ENCODE peak calls at places on chromosomes 2 and 18, in ten cellular contexts. W is keratinocyte, P is spleen, X is Panc1, L is tibial artery, Q is cardiac muscle cell, B is left ventricle myocardium inferior, F is HepG2, T is psoas muscle, A is Peyer's patch. S is an unnamed sample. For H3K4me1, the result is how much of the 10 kb centered on the place peaks cover.

GRCh38 chr2:240685771-240686371 is 3.2 kb upstream of the AQP12B start:
- DNase-seq in W (no peak), P (no peak), X (no peak), L (no peak), Q (no peak), B (no peak), F (no peak), T (no peak), A (peak), S (peak)

GRCh38 chr18:5197032-5197434 is at the start of gene AKAIN1:
- DNase-seq in W (no peak), P (no peak), X (no peak), L (no peak), Q (peak), B (peak), F (peak), T (no peak), A (no peak), S (peak)

GRCh38 chr2:29113027-29113686 is 2.1 kb upstream of the CLIP4 start:
- DNase-seq in W (no peak), P (no peak), X (no peak), L (no peak), Q (peak), B (no peak), F (peak), T (no peak), A (no peak), S (no peak)

GRCh38 chr18:38612904-38613303 is 1047.3 kb upstream of the CELF4 start:
- DNase-seq in W (no peak), P (no peak), X (no peak), L (no peak), Q (no peak), B (no peak), F (no peak), T (no peak), A (no peak), S (no peak)

GRCh38 chr2:100214265-100214961 is 72.0 kb upstream of the AFF3 start:
- DNase-seq in W (no peak), P (no peak), X (no peak), L (peak), Q (no peak), B (peak), F (peak), T (no peak), A (peak), S (no peak)

GRCh38 chr2:151774506-151774905 is 40.2 kb upstream of the NEB start:
- DNase-seq in W (no peak), P (no peak), X (no peak), L (no peak), Q (no peak), B (no peak), F (no peak), T (no peak), A (no peak), S (no peak)

GRCh38 chr2:50546790-50547189 is 485.1 kb downstream of the NRXN1 start:
- DNase-seq in W (peak), P (no peak), X (no peak), L (no peak), Q (no peak), B (no peak), F (no peak), T (no peak), A (no peak), S (no peak)

GRCh38 chr18:75659535-75660023 is 232.1 kb upstream of the SMIM21 start:
- DNase-seq in W (no peak), P (no peak), X (no peak), L (no peak), Q (no peak), B (no peak), F (no peak), T (no peak), A (no peak), S (no peak)

GRCh38 chr2:67516899-67517530 is 119.9 kb downstream of the ETAA1 start:
- DNase-seq in W (no peak), P (no peak), X (no peak), L (no peak), Q (no peak), B (no peak), F (no peak), T (no peak), A (no peak), S (no peak)

GRCh38 chr18:44474067-44474411 is 206.6 kb upstream of the SETBP1 start:
- DNase-seq in W (no peak), P (no peak), X (no peak), L (no peak), Q (no peak), B (no peak), F (no peak), T (no peak), A (no peak), S (no peak)

GRCh38 chr2:37020212-37020886 is 54.0 kb upstream of the STRN start:
- DNase-seq in W (no peak), P (no peak), X (no peak), L (peak), Q (peak), B (peak), F (no peak), T (peak), A (no peak), S (peak)

GRCh38 chr2:71936076-71937030 is 211.3 kb downstream of the CYP26B1 start:
- DNase-seq in W (no peak), P (no peak), X (no peak), L (no peak), Q (no peak), B (no peak), F (no peak), T (no peak), A (no peak), S (no peak)

GRCh38 chr2:152415811-152416210 is 80.8 kb downstream of the FMNL2 start:
- DNase-seq in W (no peak), P (no peak), X (no peak), L (no peak), Q (no peak), B (no peak), F (no peak), T (no peak), A (no peak), S (no peak)

GRCh38 chr2:138922973-138923563 is 142.9 kb upstream of the NXPH2 start:
- DNase-seq in W (no peak), P (no peak), X (peak), L (no peak), Q (peak), B (no peak), F (peak), T (no peak), A (no peak), S (no peak)

GRCh38 chr2:113406114-113406513 is 31.4 kb upstream of the ZNG1B start:
- DNase-seq in W (no peak), P (peak), X (no peak), L (no peak), Q (peak), B (no peak), F (no peak), T (no peak), A (no peak), S (no peak)

GRCh38 chr18:37565138-37565984 is at the start of gene CELF4:
- DNase-seq in W (no peak), P (peak), X (no peak), L (no peak), Q (peak), B (no peak), F (no peak), T (no peak), A (no peak), S (peak)

GRCh38 chr2:181656450-181657261 is at the start of gene CERKL:
- DNase-seq in W (no peak), P (peak), X (no peak), L (no peak), Q (peak), B (peak), F (no peak), T (peak), A (peak), S (peak)

GRCh38 chr2:54724560-54725342 is 1.3 kb downstream of the EML6 start:
- DNase-seq in W (no peak), P (peak), X (no peak), L (no peak), Q (peak), B (peak), F (no peak), T (peak), A (peak), S (peak)

GRCh38 chr18:78762753-78763152 is 216.9 kb upstream of the SALL3 start:
- DNase-seq in W (no peak), P (peak), X (no peak), L (no peak), Q (no peak), B (no peak), F (no peak), T (no peak), A (no peak), S (no peak)

GRCh38 chr2:111665551-111666116 is 218.4 kb downstream of the ANAPC1 start:
- DNase-seq in W (no peak), P (no peak), X (no peak), L (no peak), Q (no peak), B (no peak), F (no peak), T (no peak), A (no peak), S (no peak)

GRCh38 chr2:46131-46470 is 204 bp downstream of the FAM110C start:
- DNase-seq in W (no peak), P (no peak), X (no peak), L (no peak), Q (no peak), B (no peak), F (no peak), T (no peak), A (no peak), S (peak)

GRCh38 chr18:12470382-12471090 is 62.8 kb downstream of the PRELID3A start:
- DNase-seq in W (peak), P (no peak), X (no peak), L (no peak), Q (peak), B (no peak), F (no peak), T (no peak), A (no peak), S (no peak)

GRCh38 chr2:30272286-30272685 is 41.0 kb downstream of the LBH start:
- DNase-seq in W (no peak), P (no peak), X (no peak), L (no peak), Q (no peak), B (no peak), F (no peak), T (no peak), A (no peak), S (no peak)

GRCh38 chr2:30275256-30275655 is 43.9 kb downstream of the LBH start:
- DNase-seq in W (no peak), P (no peak), X (no peak), L (no peak), Q (no peak), B (no peak), F (no peak), T (no peak), A (no peak), S (no peak)

GRCh38 chr2:30271300-30271699 is 40.0 kb downstream of the LBH start:
- DNase-seq in W (no peak), P (no peak), X (no peak), L (no peak), Q (no peak), B (no peak), F (no peak), T (no peak), A (no peak), S (no peak)

GRCh38 chr2:30272761-30273573 is 41.6 kb downstream of the LBH start:
- DNase-seq in W (no peak), P (no peak), X (no peak), L (no peak), Q (no peak), B (no peak), F (no peak), T (no peak), A (no peak), S (no peak)

DNA sequence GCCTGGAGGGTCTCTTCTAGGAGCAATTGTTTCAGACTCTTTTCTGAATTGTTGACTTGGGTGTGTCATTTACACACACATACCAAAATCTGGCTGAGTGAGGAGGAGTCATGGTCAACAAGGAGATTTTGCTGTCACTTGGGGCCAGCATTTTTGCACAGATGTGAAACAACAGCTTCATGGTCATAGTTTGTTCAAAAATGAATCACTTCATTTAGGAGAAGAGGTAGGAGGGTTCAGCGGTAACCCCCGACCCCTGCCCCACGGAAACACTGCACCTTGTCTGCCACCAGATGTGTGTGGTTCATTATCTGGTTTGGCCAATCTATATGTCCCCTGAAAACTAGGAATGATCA is 42.2 kb downstream of the LBH start:
- DNase-seq in W (no peak), P (no peak), X (no peak), L (no peak), Q (no peak), B (no peak), F (no peak), T (no peak), A (no peak), S (no peak)
- H3K4me1 ChIP-seq in W (under half), P (under half), X (under half), L (under half), Q (under half), B (under half), F (under half), T (under half), A (under half), S (under half)

DNA sequence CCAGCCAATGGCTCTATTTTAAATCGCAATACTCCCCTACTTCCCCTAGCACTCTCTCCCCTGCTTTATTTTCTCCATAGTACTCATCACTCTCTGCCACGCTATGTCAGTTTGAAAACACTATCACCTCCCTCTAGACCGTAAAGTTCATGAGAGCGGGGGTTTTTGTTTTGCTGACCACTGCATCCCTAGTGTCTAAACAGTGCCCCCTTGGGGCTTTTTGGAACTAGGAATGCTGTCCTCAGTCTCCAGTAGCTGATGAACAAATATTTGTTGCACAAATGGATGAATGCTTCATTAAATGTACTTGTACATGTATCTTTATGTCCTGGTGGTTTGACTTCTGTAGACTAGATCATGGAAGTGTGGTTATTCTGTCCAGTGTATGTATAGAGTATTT is 44.2 kb downstream of the ATOH8 start:
- DNase-seq in W (no peak), P (no peak), X (no peak), L (peak), Q (peak), B (no peak), F (peak), T (no peak), A (no peak), S (no peak)
- TF ChIP-seq CTCF in W (peak), P (peak), X (no peak), L (peak), Q (peak), B (peak), F (peak), T (peak), A (no peak), S (peak)

GRCh38 chr2:98016908-98017700 is 21.4 kb upstream of the TMEM131 start:
- DNase-seq in W (no peak), P (no peak), X (no peak), L (no peak), Q (no peak), B (no peak), F (no peak), T (no peak), A (peak), S (no peak)
- H3K4me3 ChIP-seq in W (no peak), P (no peak), X (no peak), L (no peak), Q (no peak), B (no peak), F (no peak), T (no peak), A (no peak), S (no peak)

GRCh38 chr2:121475811-121476571 is 54.7 kb upstream of the RNU4ATAC start:
- DNase-seq in W (no peak), P (no peak), X (no peak), L (no peak), Q (no peak), B (no peak), F (peak), T (no peak), A (no peak), S (no peak)

GRCh38 chr2:121473502-121473901 is 57.2 kb upstream of the RNU4ATAC start:
- DNase-seq in W (no peak), P (no peak), X (no peak), L (no peak), Q (no peak), B (no peak), F (no peak), T (no peak), A (no peak), S (no peak)

GRCh38 chr2:121478996-121479735 is 51.5 kb upstream of the RNU4ATAC start:
- DNase-seq in W (no peak), P (no peak), X (no peak), L (no peak), Q (no peak), B (no peak), F (no peak), T (no peak), A (no peak), S (no peak)

GRCh38 chr2:121479882-121480522 is 50.7 kb upstream of the RNU4ATAC start:
- DNase-seq in W (no peak), P (no peak), X (no peak), L (no peak), Q (peak), B (no peak), F (no peak), T (no peak), A (peak), S (no peak)

DNA sequence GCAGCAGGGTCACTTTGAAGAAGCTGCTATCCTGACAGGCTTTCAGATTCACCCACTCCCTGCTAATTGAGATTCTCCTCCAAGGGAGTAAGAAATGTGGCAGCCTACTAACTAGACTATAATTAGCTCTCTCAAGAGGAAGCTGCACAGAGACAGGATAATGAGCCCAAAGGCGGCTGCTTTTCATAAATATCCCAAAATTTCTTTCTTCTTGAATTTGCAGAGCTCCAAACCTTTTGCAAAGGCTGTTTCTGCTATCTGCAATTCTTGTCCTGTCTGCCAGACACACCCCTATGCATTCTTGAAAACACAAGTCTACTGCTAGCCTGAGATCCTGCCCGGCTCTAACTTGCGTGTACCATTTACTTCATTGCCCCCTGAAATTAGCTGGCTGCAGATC is 54.0 kb upstream of the RNU4ATAC start:
- DNase-seq in W (no peak), P (no peak), X (no peak), L (no peak), Q (peak), B (no peak), F (no peak), T (no peak), A (no peak), S (no peak)
- H3K4me1 ChIP-seq in W (half or more), P (under half), X (under half), L (under half), Q (under half), B (half or more), F (under half), T (half or more), A (under half), S (under half)

DNA sequence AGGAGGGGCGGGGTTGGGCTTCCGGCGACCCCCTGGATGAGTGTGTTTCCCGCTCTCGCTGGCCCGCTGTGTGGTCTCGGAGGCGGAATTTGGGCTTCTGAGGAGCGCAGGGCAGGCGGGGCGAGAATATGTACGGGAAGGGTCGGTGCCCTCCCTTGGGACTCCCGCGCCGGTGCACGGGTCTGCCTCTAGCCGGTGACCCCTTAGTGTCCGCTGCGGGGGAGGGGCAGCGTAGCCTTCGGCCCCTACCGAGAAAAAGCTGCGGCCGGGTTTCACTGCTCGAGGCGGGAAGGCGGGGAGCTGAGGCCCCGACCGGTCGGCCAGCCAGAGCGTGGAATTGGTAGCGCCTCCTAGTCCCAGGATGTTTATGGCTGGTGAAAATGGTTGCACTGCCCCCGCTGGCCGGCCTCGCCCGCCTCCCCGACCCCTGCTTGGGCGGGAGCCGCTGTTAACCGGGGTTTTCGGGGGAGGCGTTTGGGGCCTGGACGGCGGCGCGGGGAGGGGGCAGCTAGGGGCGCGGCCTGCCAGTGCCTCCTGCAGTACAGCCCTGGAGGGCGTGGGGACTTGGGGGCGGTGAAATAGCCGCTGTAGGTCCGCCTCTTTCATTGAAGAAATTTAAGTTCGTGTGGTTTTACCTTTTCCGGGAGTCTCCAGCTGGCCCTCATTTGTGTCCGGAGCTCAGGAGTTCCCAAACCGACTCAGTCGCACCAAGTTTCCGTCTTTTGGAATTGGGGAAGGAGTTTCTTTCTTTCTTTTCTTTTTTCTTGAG is at the start of gene UGP2:
- DNase-seq in W (peak), P (peak), X (no peak), L (peak), Q (peak), B (peak), F (peak), T (peak), A (peak), S (peak)
- TF ChIP-seq CTCF in W (peak), P (peak), X (peak), L (no peak), Q (peak), B (no peak), F (peak), T (peak), A (no peak), S (peak)

DNA sequence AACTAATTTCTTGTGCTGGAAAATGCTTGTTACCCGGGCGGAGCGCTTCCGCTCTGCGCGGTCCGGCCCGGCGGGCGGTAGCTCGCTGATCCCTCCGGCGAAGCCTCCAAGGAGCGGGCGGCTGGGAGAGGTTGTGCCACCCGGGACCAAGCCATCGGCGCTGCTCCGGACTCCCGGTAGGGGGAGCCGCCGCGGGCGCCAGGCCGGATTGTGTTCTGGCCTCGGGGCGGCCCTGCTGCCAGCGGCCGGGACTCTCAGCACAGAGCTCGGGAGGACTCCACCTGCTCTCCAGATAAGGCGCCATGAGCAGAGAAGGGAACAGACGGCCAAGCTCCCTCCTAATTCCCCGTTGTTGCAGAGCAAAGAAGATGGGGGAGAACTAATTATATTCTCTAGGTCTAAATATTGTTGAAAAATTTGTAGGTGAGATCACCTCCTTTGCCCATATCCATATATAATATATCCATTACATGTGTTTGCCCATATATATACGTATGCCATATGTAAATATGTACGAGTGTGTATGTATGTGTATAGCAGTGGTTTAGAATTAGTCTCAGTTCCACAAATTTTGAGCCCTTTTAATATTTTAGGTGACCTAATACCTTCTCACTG is 13.8 kb upstream of the SATB2 start:
- DNase-seq in W (no peak), P (peak), X (no peak), L (no peak), Q (peak), B (peak), F (peak), T (peak), A (peak), S (peak)
- H3K4me3 ChIP-seq in W (no peak), P (no peak), X (peak), L (peak), Q (no peak), B (peak), F (no peak), T (peak), A (peak), S (no peak)

S was measured in upper lobe of right lung.